ENCODE peak calls at places on chromosomes 5 and 9, in seven cellular contexts. K, N, X, G, O, P and J are unnamed samples.

GRCh38 chr5:6705959-6706358 is 7.3 kb upstream of the TENT4A start:
- DNase-seq in G (no peak), P (no peak), K (no peak), X (no peak), O (no peak), N (no peak), J (no peak)

GRCh38 chr5:132260714-132261615 is 3.5 kb downstream of the PDLIM4 start:
- DNase-seq in X (peak; percentile 98), O (no peak), K (peak; percentile 70), N (peak; percentile 54), G (peak; percentile 5), P (no peak), J (peak; percentile 97)

GRCh38 chr5:56876325-56876724 is 33.1 kb upstream of the SETD9 start:
- DNase-seq in P (no peak), O (no peak), G (no peak), X (peak; percentile 18), N (no peak), K (no peak), J (no peak)

GRCh38 chr5:72507360-72508238 is at the start of gene ZNF366:
- DNase-seq in K (no peak), X (peak; percentile 70), P (no peak), N (no peak), O (no peak), G (no peak), J (no peak)

GRCh38 chr5:76960004-76960625 is 7.3 kb downstream of the CRHBP start:
- DNase-seq in G (no peak), X (peak; percentile 73), P (no peak), N (no peak), O (no peak), K (peak; percentile 1), J (no peak)

GRCh38 chr9:77011973-77012817 is 7.3 kb upstream of the FOXB2 start:
- DNase-seq in N (peak; percentile 70), O (no peak), X (no peak), K (peak; percentile 51), P (no peak), G (peak; percentile 85), J (no peak)

GRCh38 chr5:33888582-33888981 is 3.2 kb downstream of the ADAMTS12 start:
- DNase-seq in K (no peak), P (no peak), O (no peak), N (no peak), G (no peak), X (peak; percentile 60), J (no peak)

GRCh38 chr5:76402251-76402879 is 720 bp upstream of the IQGAP2 start:
- DNase-seq in K (no peak), G (no peak), X (peak; percentile 10), O (peak; percentile 75), P (peak; percentile 46), N (peak; percentile 57), J (no peak)

GRCh38 chr9:93304574-93305496 is 120.9 kb downstream of the WNK2 start:
- DNase-seq in K (peak; percentile 33), O (no peak), P (peak; percentile 76), G (peak; percentile 80), X (peak; percentile 40), N (peak; percentile 72), J (no peak)

GRCh38 chr9:110255064-110255416 is 1.3 kb downstream of the TXN start:
- DNase-seq in P (no peak), N (no peak), K (peak; percentile 3), G (peak; percentile 46), X (no peak), O (no peak), J (no peak)

GRCh38 chr9:127746959-127747569 is 12.0 kb upstream of the TOR2A start:
- DNase-seq in O (no peak), K (no peak), N (no peak), P (no peak), X (no peak), G (no peak), J (no peak)

GRCh38 chr5:13045897-13046551 is 898.5 kb downstream of the DNAH5 start:
- DNase-seq in N (no peak), X (no peak), P (no peak), G (no peak), O (no peak), K (no peak), J (no peak)

GRCh38 chr5:76386360-76386759 is 16.7 kb upstream of the IQGAP2 start:
- DNase-seq in N (no peak), G (no peak), O (no peak), P (no peak), K (no peak), X (no peak), J (no peak)

GRCh38 chr5:138243794-138244193 is 30.6 kb downstream of the GFRA3 start:
- DNase-seq in O (no peak), N (no peak), G (no peak), P (no peak), K (no peak), X (no peak), J (no peak)

GRCh38 chr5:151298465-151298864 is 5.1 kb downstream of the SLC36A3 start:
- DNase-seq in G (no peak), P (no peak), X (no peak), N (no peak), O (no peak), K (no peak), J (no peak)

GRCh38 chr5:151742870-151743294 is 15.5 kb downstream of the ATOX1 start:
- DNase-seq in X (peak; percentile 66), G (peak; percentile 73), P (peak; percentile 86), N (peak; percentile 43), O (no peak), K (peak; percentile 80), J (peak; percentile 83)

GRCh38 chr9:122036988-122037387 is 56.1 kb downstream of the TTLL11 start:
- DNase-seq in N (no peak), P (no peak), K (peak; percentile 2), X (peak; percentile 66), O (no peak), G (no peak), J (no peak)

GRCh38 chr5:110361501-110361900 is 365.0 kb downstream of the TMEM232 start:
- DNase-seq in G (no peak), X (peak; percentile 92), P (no peak), K (no peak), O (no peak), N (no peak), J (no peak)

GRCh38 chr5:39364367-39364766 is at the start of gene C9:
- DNase-seq in O (no peak), G (no peak), X (no peak), N (no peak), K (no peak), P (no peak), J (no peak)

GRCh38 chr9:120970249-120970648 is 43.7 kb upstream of the TRAF1 start:
- DNase-seq in O (no peak), K (no peak), P (no peak), X (no peak), N (no peak), G (no peak), J (no peak)

GRCh38 chr9:126704157-126704941 is 90.6 kb downstream of the LMX1B start:
- DNase-seq in G (peak; percentile 45), O (no peak), P (peak; percentile 73), K (peak; percentile 67), N (peak; percentile 27), X (peak; percentile 62), J (no peak)

GRCh38 chr9:80707120-80707519 is 982.2 kb downstream of the TLE1 start:
- DNase-seq in O (no peak), P (no peak), X (peak; percentile 65), N (no peak), G (no peak), K (peak; percentile 83), J (no peak)

GRCh38 chr9:127755558-127756060 is 20.5 kb upstream of the TOR2A start:
- DNase-seq in X (no peak), N (no peak), K (no peak), P (no peak), G (no peak), O (no peak), J (no peak)

GRCh38 chr5:95709967-95710650 is 21.0 kb upstream of the RHOBTB3 start:
- DNase-seq in N (peak; percentile 59), G (no peak), X (peak; percentile 35), P (no peak), K (no peak), O (no peak), J (peak; percentile 34)

GRCh38 chr5:6296524-6296923 is 81.8 kb downstream of the MED10 start:
- DNase-seq in X (no peak), P (no peak), G (no peak), K (no peak), N (no peak), O (no peak), J (no peak)